ENCODE peak calls at places on chromosome X, in ten cellular contexts. One of them, this sample, is unnamed.

GRCh38 chrX:104122829-104123228 is 10.5 kb downstream of the ZCCHC18 start:
- DNase-seq in fibroblast of mammary gland: no peak
- DNase-seq in lower lobe of right lung: no peak
- DNase-seq in heart right ventricle: no peak
- DNase-seq in uterus: no peak
- DNase-seq in tibial artery: no peak
- DNase-seq in Karpas-422: no peak
- DNase-seq in psoas muscle: no peak
- DNase-seq in fibroblast of villous mesenchyme: no peak
- DNase-seq in A673: no peak
- DNase-seq in this sample: peak

GRCh38 chrX:119488749-119489148 is 20.5 kb downstream of the SLC25A5 start:
- DNase-seq in fibroblast of mammary gland: peak
- DNase-seq in lower lobe of right lung: peak
- DNase-seq in heart right ventricle: no peak
- DNase-seq in uterus: peak
- DNase-seq in tibial artery: no peak
- DNase-seq in Karpas-422: peak
- DNase-seq in psoas muscle: peak
- DNase-seq in fibroblast of villous mesenchyme: peak
- DNase-seq in A673: peak
- DNase-seq in this sample: no peak

GRCh38 chrX:18255059-18255458 is 34.4 kb upstream of the BEND2 start:
- DNase-seq in fibroblast of mammary gland: no peak
- DNase-seq in lower lobe of right lung: no peak
- DNase-seq in heart right ventricle: no peak
- DNase-seq in uterus: no peak
- DNase-seq in tibial artery: no peak
- DNase-seq in Karpas-422: no peak
- DNase-seq in psoas muscle: no peak
- DNase-seq in fibroblast of villous mesenchyme: no peak
- DNase-seq in A673: no peak
- DNase-seq in this sample: no peak

GRCh38 chrX:20265726-20266681 is 705 bp downstream of the RPS6KA3 start:
- DNase-seq in fibroblast of mammary gland: no peak
- DNase-seq in lower lobe of right lung: peak
- DNase-seq in heart right ventricle: peak
- DNase-seq in uterus: peak
- DNase-seq in tibial artery: peak
- DNase-seq in Karpas-422: peak
- DNase-seq in psoas muscle: peak
- DNase-seq in fibroblast of villous mesenchyme: peak
- DNase-seq in A673: peak
- DNase-seq in this sample: no peak

GRCh38 chrX:384861-385260 is 1.8 kb downstream of the PPP2R3B start:
- DNase-seq in fibroblast of mammary gland: no peak
- DNase-seq in lower lobe of right lung: no peak
- DNase-seq in heart right ventricle: no peak
- DNase-seq in uterus: no peak
- DNase-seq in tibial artery: no peak
- DNase-seq in Karpas-422: no peak
- DNase-seq in psoas muscle: no peak
- DNase-seq in fibroblast of villous mesenchyme: no peak
- DNase-seq in A673: no peak
- DNase-seq in this sample: no peak

GRCh38 chrX:145817666-145818521 is at the start of gene SLITRK2:
- DNase-seq in fibroblast of mammary gland: peak
- DNase-seq in lower lobe of right lung: no peak
- DNase-seq in heart right ventricle: no peak
- DNase-seq in uterus: no peak
- DNase-seq in tibial artery: no peak
- DNase-seq in Karpas-422: no peak
- DNase-seq in psoas muscle: no peak
- DNase-seq in fibroblast of villous mesenchyme: no peak
- DNase-seq in A673: no peak
- DNase-seq in this sample: no peak

GRCh38 chrX:116230136-116230886 is 59.8 kb downstream of the AGTR2 start:
- DNase-seq in fibroblast of mammary gland: no peak
- DNase-seq in lower lobe of right lung: no peak
- DNase-seq in heart right ventricle: no peak
- DNase-seq in uterus: no peak
- DNase-seq in tibial artery: no peak
- DNase-seq in Karpas-422: no peak
- DNase-seq in psoas muscle: no peak
- DNase-seq in fibroblast of villous mesenchyme: peak
- DNase-seq in A673: no peak
- DNase-seq in this sample: no peak

GRCh38 chrX:151458824-151459223 is 61.8 kb downstream of the VMA21 start:
- DNase-seq in fibroblast of mammary gland: no peak
- DNase-seq in lower lobe of right lung: no peak
- DNase-seq in heart right ventricle: no peak
- DNase-seq in uterus: no peak
- DNase-seq in tibial artery: no peak
- DNase-seq in Karpas-422: no peak
- DNase-seq in psoas muscle: no peak
- DNase-seq in fibroblast of villous mesenchyme: peak
- DNase-seq in A673: no peak
- DNase-seq in this sample: no peak

GRCh38 chrX:1452497-1453389 is at the start of gene ASMTL:
- DNase-seq in fibroblast of mammary gland: peak
- DNase-seq in lower lobe of right lung: peak
- DNase-seq in heart right ventricle: peak
- DNase-seq in uterus: peak
- DNase-seq in tibial artery: peak
- DNase-seq in Karpas-422: peak
- DNase-seq in psoas muscle: peak
- DNase-seq in fibroblast of villous mesenchyme: peak
- DNase-seq in A673: peak
- DNase-seq in this sample: peak

GRCh38 chrX:30971761-30972603 is 82.9 kb upstream of the TAB3 start:
- DNase-seq in fibroblast of mammary gland: peak
- DNase-seq in lower lobe of right lung: no peak
- DNase-seq in heart right ventricle: no peak
- DNase-seq in uterus: no peak
- DNase-seq in tibial artery: no peak
- DNase-seq in Karpas-422: peak
- DNase-seq in psoas muscle: no peak
- DNase-seq in fibroblast of villous mesenchyme: peak
- DNase-seq in A673: peak
- DNase-seq in this sample: no peak

GRCh38 chrX:134990475-134991473 is at the start of gene SMIM10:
- DNase-seq in fibroblast of mammary gland: peak
- DNase-seq in lower lobe of right lung: peak
- DNase-seq in heart right ventricle: peak
- DNase-seq in uterus: peak
- DNase-seq in tibial artery: peak
- DNase-seq in Karpas-422: no peak
- DNase-seq in psoas muscle: peak
- DNase-seq in fibroblast of villous mesenchyme: peak
- DNase-seq in A673: no peak
- DNase-seq in this sample: no peak

GRCh38 chrX:71098302-71098701 is 2.7 kb downstream of the FOXO4 start:
- DNase-seq in fibroblast of mammary gland: peak
- DNase-seq in lower lobe of right lung: peak
- DNase-seq in heart right ventricle: peak
- DNase-seq in uterus: peak
- DNase-seq in tibial artery: peak
- DNase-seq in Karpas-422: peak
- DNase-seq in psoas muscle: peak
- DNase-seq in fibroblast of villous mesenchyme: peak
- DNase-seq in A673: peak
- DNase-seq in this sample: peak

GRCh38 chrX:71095555-71095970 is at the start of gene FOXO4:
- DNase-seq in fibroblast of mammary gland: peak
- DNase-seq in lower lobe of right lung: peak
- DNase-seq in heart right ventricle: peak
- DNase-seq in uterus: peak
- DNase-seq in tibial artery: peak
- DNase-seq in Karpas-422: peak
- DNase-seq in psoas muscle: peak
- DNase-seq in fibroblast of villous mesenchyme: peak
- DNase-seq in A673: peak
- DNase-seq in this sample: peak

GRCh38 chrX:71095971-71096701 is 485 bp downstream of the FOXO4 start:
- DNase-seq in fibroblast of mammary gland: peak
- DNase-seq in lower lobe of right lung: no peak
- DNase-seq in heart right ventricle: no peak
- DNase-seq in uterus: no peak
- DNase-seq in tibial artery: peak
- DNase-seq in Karpas-422: no peak
- DNase-seq in psoas muscle: no peak
- DNase-seq in fibroblast of villous mesenchyme: peak
- DNase-seq in A673: no peak
- DNase-seq in this sample: peak

GRCh38 chrX:71096702-71097032 is 1.0 kb downstream of the FOXO4 start:
- DNase-seq in fibroblast of mammary gland: no peak
- DNase-seq in lower lobe of right lung: no peak
- DNase-seq in heart right ventricle: no peak
- DNase-seq in uterus: no peak
- DNase-seq in tibial artery: no peak
- DNase-seq in Karpas-422: no peak
- DNase-seq in psoas muscle: no peak
- DNase-seq in fibroblast of villous mesenchyme: no peak
- DNase-seq in A673: no peak
- DNase-seq in this sample: no peak

GRCh38 chrX:71095033-71095432 is 618 bp upstream of the FOXO4 start:
- DNase-seq in fibroblast of mammary gland: no peak
- DNase-seq in lower lobe of right lung: no peak
- DNase-seq in heart right ventricle: no peak
- DNase-seq in uterus: no peak
- DNase-seq in tibial artery: no peak
- DNase-seq in Karpas-422: no peak
- DNase-seq in psoas muscle: no peak
- DNase-seq in fibroblast of villous mesenchyme: no peak
- DNase-seq in A673: no peak
- DNase-seq in this sample: no peak
- H3K4me3 ChIP-seq in fibroblast of mammary gland: peak
- H3K4me3 ChIP-seq in lower lobe of right lung: peak
- H3K4me3 ChIP-seq in heart right ventricle: peak
- H3K4me3 ChIP-seq in uterus: peak
- H3K4me3 ChIP-seq in tibial artery: peak
- H3K4me3 ChIP-seq in Karpas-422: peak
- H3K4me3 ChIP-seq in psoas muscle: peak
- H3K4me3 ChIP-seq in fibroblast of villous mesenchyme: peak
- H3K4me3 ChIP-seq in A673: peak
- H3K4me3 ChIP-seq in this sample: peak

GRCh38 chrX:109782994-109783711 is 50.1 kb upstream of the ACSL4 start:
- DNase-seq in fibroblast of mammary gland: peak
- DNase-seq in lower lobe of right lung: no peak
- DNase-seq in heart right ventricle: no peak
- DNase-seq in uterus: no peak
- DNase-seq in tibial artery: no peak
- DNase-seq in Karpas-422: no peak
- DNase-seq in psoas muscle: no peak
- DNase-seq in fibroblast of villous mesenchyme: no peak
- DNase-seq in A673: no peak
- DNase-seq in this sample: no peak
- H3K4me3 ChIP-seq in fibroblast of mammary gland: no peak
- H3K4me3 ChIP-seq in lower lobe of right lung: no peak
- H3K4me3 ChIP-seq in heart right ventricle: no peak
- H3K4me3 ChIP-seq in uterus: no peak
- H3K4me3 ChIP-seq in tibial artery: no peak
- H3K4me3 ChIP-seq in Karpas-422: no peak
- H3K4me3 ChIP-seq in psoas muscle: no peak
- H3K4me3 ChIP-seq in fibroblast of villous mesenchyme: no peak
- H3K4me3 ChIP-seq in A673: no peak
- H3K4me3 ChIP-seq in this sample: no peak

GRCh38 chrX:22343192-22343591 is 70.5 kb downstream of the CBLL2 start:
- DNase-seq in fibroblast of mammary gland: no peak
- DNase-seq in lower lobe of right lung: no peak
- DNase-seq in heart right ventricle: no peak
- DNase-seq in uterus: no peak
- DNase-seq in tibial artery: no peak
- DNase-seq in Karpas-422: no peak
- DNase-seq in psoas muscle: no peak
- DNase-seq in fibroblast of villous mesenchyme: no peak
- DNase-seq in A673: no peak
- DNase-seq in this sample: no peak

GRCh38 chrX:22338740-22339139 is 66.0 kb downstream of the CBLL2 start:
- DNase-seq in fibroblast of mammary gland: peak
- DNase-seq in lower lobe of right lung: no peak
- DNase-seq in heart right ventricle: no peak
- DNase-seq in uterus: no peak
- DNase-seq in tibial artery: no peak
- DNase-seq in Karpas-422: no peak
- DNase-seq in psoas muscle: no peak
- DNase-seq in fibroblast of villous mesenchyme: peak
- DNase-seq in A673: no peak
- DNase-seq in this sample: no peak

GRCh38 chrX:22340022-22340616 is 67.4 kb downstream of the CBLL2 start:
- DNase-seq in fibroblast of mammary gland: peak
- DNase-seq in lower lobe of right lung: no peak
- DNase-seq in heart right ventricle: no peak
- DNase-seq in uterus: no peak
- DNase-seq in tibial artery: no peak
- DNase-seq in Karpas-422: no peak
- DNase-seq in psoas muscle: no peak
- DNase-seq in fibroblast of villous mesenchyme: no peak
- DNase-seq in A673: no peak
- DNase-seq in this sample: no peak

DNA sequence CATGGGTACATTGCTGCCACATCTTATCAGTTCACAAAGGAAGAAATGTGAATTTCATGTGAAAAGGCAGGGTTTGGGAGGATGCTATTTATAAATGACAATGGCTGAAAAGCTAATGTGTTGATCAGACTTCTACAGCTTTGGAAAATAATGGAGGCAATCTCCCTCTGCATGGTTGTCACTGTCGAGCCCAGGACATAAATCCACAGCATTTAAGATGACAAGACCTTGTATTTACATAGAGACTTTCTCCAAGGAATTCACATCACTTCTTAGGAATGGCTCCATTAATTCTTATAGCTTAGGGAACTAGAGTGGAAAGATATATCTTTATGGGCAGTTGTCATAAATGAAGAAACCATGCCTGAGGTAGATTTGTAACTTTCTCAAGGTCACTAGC is 66.7 kb downstream of the CBLL2 start:
- DNase-seq in fibroblast of mammary gland: no peak
- DNase-seq in lower lobe of right lung: no peak
- DNase-seq in heart right ventricle: no peak
- DNase-seq in uterus: no peak
- DNase-seq in tibial artery: no peak
- DNase-seq in Karpas-422: no peak
- DNase-seq in psoas muscle: no peak
- DNase-seq in fibroblast of villous mesenchyme: no peak
- DNase-seq in A673: no peak
- DNase-seq in this sample: no peak
- H3K4me3 ChIP-seq in fibroblast of mammary gland: no peak
- H3K4me3 ChIP-seq in lower lobe of right lung: no peak
- H3K4me3 ChIP-seq in heart right ventricle: no peak
- H3K4me3 ChIP-seq in uterus: no peak
- H3K4me3 ChIP-seq in tibial artery: no peak
- H3K4me3 ChIP-seq in Karpas-422: no peak
- H3K4me3 ChIP-seq in psoas muscle: no peak
- H3K4me3 ChIP-seq in fibroblast of villous mesenchyme: no peak
- H3K4me3 ChIP-seq in A673: no peak
- H3K4me3 ChIP-seq in this sample: no peak

DNA sequence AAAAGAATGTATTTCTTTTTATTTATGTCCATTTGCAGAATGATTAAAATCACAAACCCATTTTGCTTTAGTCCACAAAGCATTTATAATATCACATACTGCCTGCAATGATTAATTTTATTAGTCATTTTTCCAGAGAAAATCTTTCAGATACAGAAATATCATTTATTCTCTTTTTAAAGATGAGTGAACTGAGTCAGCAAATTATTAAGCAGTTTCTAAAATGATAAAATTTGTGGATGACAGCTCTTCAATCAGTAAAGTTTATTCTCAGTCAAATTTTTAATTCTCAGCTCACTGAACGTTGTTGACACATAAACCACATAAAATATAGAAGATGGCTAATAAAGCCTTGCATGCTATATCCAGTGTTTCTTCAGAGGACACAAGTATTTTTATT is 485.5 kb downstream of the PRR32 start:
- DNase-seq in fibroblast of mammary gland: no peak
- DNase-seq in lower lobe of right lung: no peak
- DNase-seq in heart right ventricle: no peak
- DNase-seq in uterus: no peak
- DNase-seq in tibial artery: no peak
- DNase-seq in Karpas-422: no peak
- DNase-seq in psoas muscle: no peak
- DNase-seq in fibroblast of villous mesenchyme: no peak
- DNase-seq in A673: no peak
- DNase-seq in this sample: no peak
- H3K4me3 ChIP-seq in fibroblast of mammary gland: no peak
- H3K4me3 ChIP-seq in lower lobe of right lung: no peak
- H3K4me3 ChIP-seq in heart right ventricle: no peak
- H3K4me3 ChIP-seq in uterus: no peak
- H3K4me3 ChIP-seq in tibial artery: no peak
- H3K4me3 ChIP-seq in Karpas-422: no peak
- H3K4me3 ChIP-seq in psoas muscle: no peak
- H3K4me3 ChIP-seq in fibroblast of villous mesenchyme: no peak
- H3K4me3 ChIP-seq in A673: no peak
- H3K4me3 ChIP-seq in this sample: no peak

This sample was measured in Jurkat, Clone E6-1.